ENCODE peak calls at places on chromosomes 12 and 14, in four cellular contexts. J, P, F and Z are unnamed samples.

GRCh38 chr12:77352941-77353340 is 287.6 kb upstream of the E2F7 start:
- DNase-seq in F (peak; percentile 12), P (no peak), J (no peak), Z (no peak)

GRCh38 chr12:113090740-113091139 is 34.2 kb downstream of the DTX1 start:
- DNase-seq in P (no peak), J (no peak), F (no peak), Z (no peak)

GRCh38 chr12:21940972-21941521 is at the start of gene ABCC9:
- DNase-seq in F (peak; percentile 48), P (peak; percentile 34), J (peak; percentile 72), Z (peak; percentile 12)

GRCh38 chr12:120748242-120748641 is 22.6 kb downstream of the ACADS start:
- DNase-seq in P (no peak), J (no peak), F (no peak), Z (no peak)

GRCh38 chr12:58967551-58967950 is 47.2 kb upstream of the LRIG3 start:
- DNase-seq in J (no peak), F (peak; percentile 14), P (no peak), Z (no peak)

GRCh38 chr12:87953257-87953860 is 75.8 kb downstream of the C12orf50 start:
- DNase-seq in J (no peak), P (no peak), F (peak; percentile 76), Z (no peak)

GRCh38 chr12:103742349-103742784 is 98.7 kb downstream of the NT5DC3 start:
- DNase-seq in P (peak; percentile 3), J (no peak), F (peak; percentile 10), Z (no peak)

GRCh38 chr14:69324341-69324931 is 64.5 kb downstream of the GALNT16 start:
- DNase-seq in F (no peak), J (no peak), P (no peak), Z (no peak)

GRCh38 chr12:104083769-104084475 is 19.6 kb downstream of the HCFC2 start:
- DNase-seq in F (no peak), J (no peak), P (no peak), Z (peak; percentile 30)

GRCh38 chr12:119613319-119613936 is 19.9 kb downstream of the TMEM233 start:
- DNase-seq in F (no peak), P (no peak), J (no peak), Z (no peak)

GRCh38 chr14:72291908-72292688 is 359.9 kb downstream of the RGS6 start:
- DNase-seq in P (peak; percentile 5), J (no peak), F (peak; percentile 49), Z (peak; percentile 25)

GRCh38 chr14:70640938-70641547 is 673 bp upstream of the TTC9 start:
- DNase-seq in J (peak; percentile 77), P (no peak), F (peak; percentile 30), Z (peak; percentile 82)

GRCh38 chr12:58745348-58746125 is 174.8 kb downstream of the LRIG3 start:
- DNase-seq in F (no peak), J (no peak), P (no peak), Z (no peak)

GRCh38 chr14:21211509-21211908 is 55.6 kb upstream of the OR5AU1 start:
- DNase-seq in J (no peak), F (no peak), P (no peak), Z (no peak)
- H3K36me3 ChIP-seq in J (peaks cover 9% of the 10 kb centered on the region), F (peaks cover 30% of the 10 kb centered on the region), P (peaks cover 3% of the 10 kb centered on the region), Z (peaks cover 12% of the 10 kb centered on the region)

GRCh38 chr12:45122776-45123380 is 72.0 kb upstream of the DBX2 start:
- DNase-seq in F (peak; percentile 41), J (no peak), P (no peak), Z (no peak)
- TF ChIP-seq CTCF in F (peak; percentile 36), J (peak; percentile 42), P (no peak), Z (peak; percentile 24)

GRCh38 chr12:5723711-5724252 is 221.3 kb downstream of the ANO2 start:
- DNase-seq in J (no peak), P (no peak), F (no peak), Z (no peak)

GRCh38 chr12:5723071-5723470 is 222.0 kb downstream of the ANO2 start:
- DNase-seq in F (no peak), P (no peak), J (no peak), Z (no peak)

GRCh38 chr12:5718680-5719079 is 226.4 kb downstream of the ANO2 start:
- DNase-seq in F (no peak), P (no peak), J (peak; percentile 31), Z (no peak)

GRCh38 chr12:5718073-5718472 is 227.0 kb downstream of the ANO2 start:
- DNase-seq in P (no peak), J (no peak), F (no peak), Z (no peak)

DNA sequence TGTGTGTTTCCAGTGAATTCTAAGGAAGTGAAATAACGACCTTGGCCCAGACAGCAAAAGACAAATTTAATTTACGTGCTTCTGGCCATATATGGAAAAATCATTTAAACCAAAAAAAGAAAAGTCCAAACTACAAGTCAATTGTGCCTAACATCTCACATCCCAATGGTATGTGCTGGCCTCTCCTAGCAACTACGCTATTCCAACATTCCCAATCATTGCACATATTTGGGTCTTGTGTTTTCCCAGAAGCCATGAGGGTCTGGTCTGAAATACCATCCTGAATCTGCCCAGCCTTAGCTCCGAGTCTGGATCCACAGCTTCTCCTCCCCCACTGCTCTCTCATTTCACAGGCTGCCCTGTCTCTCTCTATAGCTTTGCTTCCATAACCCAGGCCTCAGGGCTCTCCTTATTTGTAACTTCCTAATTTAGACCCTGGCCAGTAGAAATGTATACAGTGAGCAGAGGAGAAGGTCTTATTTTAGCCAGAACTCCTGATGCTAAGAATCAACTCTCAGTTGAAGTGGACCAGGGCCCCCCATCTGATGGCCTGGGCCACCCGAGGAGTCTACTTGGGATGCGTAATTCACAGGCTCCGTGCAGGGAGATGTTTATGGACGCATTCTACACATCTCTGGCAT is 224.5 kb downstream of the ANO2 start:
- DNase-seq in P (no peak), J (no peak), F (no peak), Z (no peak)
- H3K27me3 ChIP-seq in P (no peaks in the 10 kb centered on the region), J (no peaks in the 10 kb centered on the region), F (peaks cover 5% of the 10 kb centered on the region), Z (no peaks in the 10 kb centered on the region)

DNA sequence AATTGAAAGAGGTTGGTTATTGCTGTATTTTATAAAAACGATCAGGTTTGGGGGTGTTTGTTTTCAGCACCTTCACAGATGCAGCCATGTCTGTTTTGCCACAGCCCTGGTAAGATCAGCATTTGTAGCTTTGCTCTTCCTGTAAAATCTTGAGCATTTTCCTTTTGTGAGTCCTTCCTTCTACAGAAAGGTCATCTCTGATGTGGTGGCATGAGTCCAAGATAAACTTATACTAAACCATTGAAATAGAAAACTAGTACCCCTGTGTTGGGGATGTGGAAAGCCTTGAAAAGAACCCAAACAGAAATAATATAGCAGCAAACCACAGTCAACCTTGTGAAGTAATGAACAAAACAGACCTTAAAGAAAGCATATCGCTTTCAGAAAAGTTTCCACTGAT is 85.5 kb downstream of the TGFB3 start:
- DNase-seq in P (no peak), J (no peak), F (no peak), Z (no peak)
- H3K36me3 ChIP-seq in P (no peaks in the 10 kb centered on the region), J (no peaks in the 10 kb centered on the region), F (no peaks in the 10 kb centered on the region), Z (no peaks in the 10 kb centered on the region)

GRCh38 chr14:73944432-73945158 is 5.3 kb downstream of the FAM161B start:
- DNase-seq in P (peak; percentile 29), F (no peak), J (no peak), Z (no peak)
- TF ChIP-seq CTCF in P (no peak), F (no peak), J (no peak), Z (no peak)

DNA sequence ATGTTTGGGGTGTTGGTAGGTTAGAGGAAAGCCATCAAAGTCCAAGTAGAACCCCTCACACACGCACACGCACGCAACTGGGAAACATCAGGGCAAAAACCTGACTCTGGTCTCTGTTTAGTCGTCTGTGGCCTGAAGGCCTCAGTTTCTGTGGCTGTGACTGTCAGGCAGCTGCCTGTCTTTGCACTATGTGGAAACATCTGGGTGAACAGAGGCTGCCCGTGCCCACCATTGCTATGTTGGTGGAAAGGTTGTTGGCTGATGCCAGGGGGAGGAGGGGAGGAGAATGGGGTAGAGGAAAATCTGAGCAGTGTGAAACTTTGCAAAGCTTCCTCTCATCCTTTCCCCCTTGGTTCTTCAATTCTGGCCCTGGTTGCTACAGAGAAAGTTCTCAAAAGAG is 7.4 kb downstream of the HOXC10 start:
- DNase-seq in J (no peak), P (no peak), F (no peak), Z (no peak)
- H3K27me3 ChIP-seq in J (no peaks in the 10 kb centered on the region), P (peaks cover 4% of the 10 kb centered on the region), F (peaks cover 92% of the 10 kb centered on the region), Z (peaks cover 11% of the 10 kb centered on the region)

DNA sequence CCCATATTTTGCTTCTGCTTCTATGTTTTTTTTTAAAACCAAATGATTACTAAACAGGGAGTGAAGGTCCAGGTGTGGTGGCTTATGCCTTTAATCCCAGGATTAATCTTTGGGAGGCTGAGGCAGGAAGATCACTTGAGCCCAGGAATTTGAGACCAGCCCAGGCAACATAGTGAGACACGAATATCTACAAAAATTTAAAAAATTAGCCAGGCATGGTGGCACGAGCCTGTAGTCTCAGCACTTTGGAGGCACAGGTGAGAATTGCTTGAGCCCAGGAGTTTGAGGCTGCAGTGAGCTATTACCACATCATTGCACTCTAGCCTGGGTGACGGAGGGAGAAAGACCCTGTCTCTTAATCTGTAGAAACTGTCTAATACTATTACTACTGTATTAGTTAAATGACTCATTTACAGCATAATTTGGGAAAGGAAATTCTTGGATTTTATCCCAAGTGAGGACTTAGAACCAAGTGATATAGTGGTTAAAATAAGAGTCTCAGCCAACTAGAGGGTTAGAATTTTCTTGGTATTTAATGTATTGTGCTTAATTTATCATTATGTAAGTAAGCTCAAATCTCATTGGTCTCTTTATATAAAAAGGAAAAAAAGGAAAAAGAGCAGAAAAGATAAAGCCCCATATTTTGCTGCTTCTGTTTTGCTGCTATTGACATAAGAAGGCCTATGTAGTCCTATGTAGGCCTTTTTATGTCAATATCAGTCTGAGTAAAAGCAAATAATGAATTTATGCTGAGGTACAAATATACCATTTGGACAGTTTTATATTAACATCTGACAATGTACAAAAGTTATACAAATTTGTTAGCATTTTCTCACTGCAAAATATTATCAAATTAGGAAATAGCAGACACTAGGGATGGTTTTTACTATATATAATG is 163.4 kb downstream of the RAD51B start:
- DNase-seq in F (no peak), P (no peak), J (no peak), Z (no peak)
- H3K36me3 ChIP-seq in F (no peaks in the 10 kb centered on the region), P (no peaks in the 10 kb centered on the region), J (no peaks in the 10 kb centered on the region), Z (no peaks in the 10 kb centered on the region)

GRCh38 chr14:101469382-101470251 is 91.7 kb upstream of the DIO3 start:
- DNase-seq in P (no peak), F (no peak), J (no peak), Z (no peak)
- TF ChIP-seq CTCF in P (no peak), F (no peak), J (no peak), Z (no peak)

GRCh38 chr12:130557201-130557600 is 158.9 kb downstream of the RIMBP2 start:
- DNase-seq in F (no peak), J (no peak), P (no peak), Z (no peak)
- H3K27me3 ChIP-seq in F (no peaks in the 10 kb centered on the region), J (peaks cover 4% of the 10 kb centered on the region), P (no peaks in the 10 kb centered on the region), Z (no peaks in the 10 kb centered on the region)

GRCh38 chr12:95504140-95504539 is 30.2 kb downstream of the METAP2 start:
- DNase-seq in F (no peak), P (peak; percentile 26), J (no peak), Z (no peak)

GRCh38 chr12:95509300-95509699 is 35.3 kb downstream of the METAP2 start:
- DNase-seq in P (no peak), F (no peak), J (no peak), Z (no peak)

GRCh38 chr12:95506707-95507523 is 33.0 kb downstream of the METAP2 start:
- DNase-seq in F (peak; percentile 54), J (no peak), P (no peak), Z (no peak)

GRCh38 chr12:95505039-95505438 is 31.1 kb downstream of the METAP2 start:
- DNase-seq in F (no peak), J (no peak), P (no peak), Z (no peak)
- H3K36me3 ChIP-seq in F (peaks cover 3% of the 10 kb centered on the region), J (peaks cover 11% of the 10 kb centered on the region), P (no peaks in the 10 kb centered on the region), Z (peaks cover 7% of the 10 kb centered on the region)